ENCODE peak calls at places on chromosomes 13 and 19, in four cellular contexts. O is neural progenitor cell, T is ovary, V is epithelial cell of esophagus. Z is an unnamed sample.

GRCh38 chr13:114229486-114229885 is 5.2 kb upstream of the CDC16 start:
- DNase-seq in V (no peak), T (no peak), O (peak; percentile 10), Z (no peak)

GRCh38 chr13:48411281-48412099 is 1.4 kb downstream of the LPAR6 start:
- DNase-seq in V (no peak), O (peak; percentile 11), T (no peak), Z (no peak)

GRCh38 chr19:48741222-48741999 is 1.0 kb upstream of the RASIP1 start:
- DNase-seq in O (peak; percentile 71), T (no peak), V (peak; percentile 43), Z (peak; percentile 51)

GRCh38 chr13:42275098-42275471 is 3.1 kb downstream of the AKAP11 start:
- DNase-seq in T (no peak), O (no peak), V (no peak), Z (no peak)

GRCh38 chr13:97275775-97276501 is 53.8 kb downstream of the MBNL2 start:
- DNase-seq in T (no peak), O (no peak), V (no peak), Z (no peak)

GRCh38 chr19:36489920-36490415 is 607 bp upstream of the ZNF566 start:
- DNase-seq in O (peak; percentile 96), T (peak; percentile 80), V (peak; percentile 91), Z (peak; percentile 99)

GRCh38 chr19:53555352-53555751 is 17.4 kb downstream of the ZNF331 start:
- DNase-seq in O (no peak), T (no peak), V (no peak), Z (no peak)

GRCh38 chr19:29999490-29999889 is 57.5 kb downstream of the URI1 start:
- DNase-seq in T (no peak), V (no peak), O (no peak), Z (no peak)

GRCh38 chr13:105196052-105196451 is 1339.4 kb downstream of the EFNB2 start:
- DNase-seq in T (no peak), V (peak; percentile 44), O (no peak), Z (peak; percentile 34)

GRCh38 chr19:38370299-38370698 is 4.1 kb upstream of the PSMD8 start:
- DNase-seq in T (no peak), V (no peak), O (no peak), Z (peak; percentile 29)

GRCh38 chr19:55092423-55093318 is 17.0 kb downstream of the EPS8L1 start:
- DNase-seq in T (no peak), O (peak; percentile 46), V (no peak), Z (no peak)

GRCh38 chr19:3982701-3983541 is 2.3 kb downstream of the EEF2 start:
- DNase-seq in V (peak; percentile 82), O (no peak), T (peak; percentile 52), Z (no peak)

GRCh38 chr19:5588441-5588840 is 20.7 kb upstream of the TINCR start:
- DNase-seq in O (no peak), V (no peak), T (no peak), Z (no peak)

GRCh38 chr13:114001331-114002008 is 27.6 kb upstream of the C13orf46 start:
- DNase-seq in V (no peak), T (no peak), O (no peak), Z (no peak)

GRCh38 chr19:40799558-40800338 is 757 bp downstream of the EGLN2 start:
- DNase-seq in T (peak; percentile 72), V (no peak), O (peak; percentile 73), Z (peak; percentile 65)

GRCh38 chr19:18156841-18157464 is 4.0 kb downstream of the PIK3R2 start:
- DNase-seq in V (peak; percentile 91), O (no peak), T (peak; percentile 92), Z (peak; percentile 59)

GRCh38 chr19:38391911-38392464 is 3.5 kb downstream of the SPRED3 start:
- DNase-seq in O (no peak), T (no peak), V (no peak), Z (no peak)

GRCh38 chr19:47509973-47510372 is 4.9 kb downstream of the NAPA start:
- DNase-seq in T (no peak), V (peak; percentile 77), O (no peak), Z (no peak)

GRCh38 chr13:82358284-82358683 is 1524.0 kb downstream of the SLITRK1 start:
- DNase-seq in V (peak; percentile 38), T (no peak), O (no peak), Z (no peak)

GRCh38 chr13:64869539-64869938 is 2360.6 kb downstream of the PCDH9 start:
- DNase-seq in T (no peak), O (no peak), V (peak; percentile 1), Z (no peak)

GRCh38 chr19:34154401-34154800 is 17.9 kb upstream of the LSM14A start:
- DNase-seq in O (no peak), T (no peak), V (no peak), Z (no peak)

GRCh38 chr19:13764101-13764807 is at the start of gene MRI1:
- DNase-seq in O (peak; percentile 65), T (peak; percentile 86), V (peak; percentile 67), Z (peak; percentile 94)

GRCh38 chr13:82447452-82448030 is 1434.7 kb downstream of the SLITRK1 start:
- DNase-seq in O (no peak), T (no peak), V (no peak), Z (no peak)

GRCh38 chr13:51818771-51819511 is 15.0 kb upstream of the DHRS12 start:
- DNase-seq in V (no peak), T (no peak), O (no peak), Z (no peak)

GRCh38 chr19:13228561-13228960 is 78.3 kb downstream of the IER2 start:
- DNase-seq in T (no peak), O (no peak), V (no peak), Z (peak; percentile 57)

GRCh38 chr13:42891591-42891990 is 100.5 kb downstream of the EPSTI1 start:
- DNase-seq in T (no peak), V (peak; percentile 46), O (no peak), Z (no peak)

GRCh38 chr13:60332682-60333081 is 64.3 kb upstream of the TDRD3 start:
- DNase-seq in V (no peak), O (no peak), T (no peak), Z (no peak)

GRCh38 chr13:62653371-62653770 is 1237.7 kb upstream of the PCDH20 start:
- DNase-seq in V (peak; percentile 1), O (no peak), T (no peak), Z (no peak)

GRCh38 chr13:31431722-31432137 is 232.0 kb downstream of the B3GLCT start:
- DNase-seq in O (peak; percentile 67), T (peak; percentile 42), V (peak; percentile 53), Z (peak; percentile 71)

GRCh38 chr19:15629003-15629880 is 11.5 kb upstream of the CYP4F3 start:
- DNase-seq in T (peak; percentile 79), V (peak; percentile 75), O (peak; percentile 5), Z (peak; percentile 84)

GRCh38 chr13:83272076-83272475 is 610.2 kb downstream of the SLITRK1 start:
- DNase-seq in O (no peak), V (no peak), T (no peak), Z (no peak)

GRCh38 chr19:2171349-2172145 is 7.8 kb downstream of the DOT1L start:
- DNase-seq in O (peak; percentile 45), V (no peak), T (peak; percentile 42), Z (peak; percentile 62)

GRCh38 chr13:95931300-95932025 is 121.7 kb downstream of the UGGT2 start:
- DNase-seq in T (no peak), O (no peak), V (no peak), Z (no peak)

GRCh38 chr19:40416918-40417713 is 3.9 kb upstream of the PRX start:
- DNase-seq in T (no peak), V (peak; percentile 36), O (no peak), Z (no peak)